ENCODE peak calls at places on chromosome 12, in five cellular contexts. P is K562, O is WTC11, B is endothelial cell of umbilical vein, S is H1. D is an unnamed sample.

GRCh38 chr12:120466560-120467315 is 2.8 kb downstream of the SRSF9 start:
- DNase-seq in P (no peak), O (peak; percentile 63), B (peak; percentile 29), S (peak; percentile 60), D (peak; percentile 64)

GRCh38 chr12:14613718-14614117 is 46.0 kb upstream of the PLBD1 start:
- DNase-seq in P (no peak), O (no peak), B (no peak), S (no peak), D (no peak)

GRCh38 chr12:124332068-124332672 is 37.3 kb downstream of the RFLNA start:
- DNase-seq in P (peak; percentile 56), O (peak; percentile 59), B (no peak), S (no peak), D (peak; percentile 50)

GRCh38 chr12:95548539-95549391 is 2.5 kb downstream of the USP44 start:
- DNase-seq in P (peak; percentile 84), O (peak; percentile 71), B (peak; percentile 49), S (peak; percentile 83), D (peak; percentile 51)

GRCh38 chr12:84920331-84920730 is 7.7 kb upstream of the SLC6A15 start:
- DNase-seq in P (no peak), O (no peak), B (no peak), S (no peak), D (no peak)

GRCh38 chr12:131087302-131087818 is 133.7 kb downstream of the ADGRD1 start:
- DNase-seq in P (no peak), O (peak; percentile 8), B (no peak), S (no peak), D (no peak)

GRCh38 chr12:2615665-2616387 is 178.9 kb upstream of the FKBP4 start:
- DNase-seq in P (no peak), O (peak; percentile 28), B (no peak), S (no peak), D (no peak)

GRCh38 chr12:52407918-52408317 is 1.8 kb upstream of the KRT82 start:
- DNase-seq in P (no peak), O (no peak), B (no peak), S (no peak), D (no peak)

GRCh38 chr12:30859226-30859625 is 67.3 kb upstream of the TSPAN11 start:
- DNase-seq in P (no peak), O (no peak), B (no peak), S (no peak), D (no peak)

GRCh38 chr12:66156654-66157053 is 13.1 kb downstream of the TMBIM4 start:
- DNase-seq in P (no peak), O (no peak), B (no peak), S (no peak), D (no peak)

GRCh38 chr12:49515266-49515665 is 23.6 kb upstream of the KCNH3 start:
- DNase-seq in P (no peak), O (no peak), B (peak; percentile 83), S (no peak), D (peak; percentile 64)

GRCh38 chr12:42673535-42673934 is 84.0 kb upstream of the PRICKLE1 start:
- DNase-seq in P (no peak), O (no peak), B (no peak), S (no peak), D (no peak)

GRCh38 chr12:112564160-112564559 is 145.4 kb downstream of the PTPN11 start:
- DNase-seq in P (peak; percentile 32), O (peak; percentile 25), B (no peak), S (peak; percentile 56), D (no peak)

GRCh38 chr12:9925746-9926393 is 6.3 kb downstream of the CLEC2A start:
- DNase-seq in P (no peak), O (peak; percentile 25), B (peak; percentile 60), S (no peak), D (peak; percentile 50)

GRCh38 chr12:80420075-80420474 is 24.0 kb upstream of the PTPRQ start:
- DNase-seq in P (no peak), O (no peak), B (no peak), S (no peak), D (no peak)

GRCh38 chr12:67630373-67631088 is 18.0 kb upstream of the DYRK2 start:
- DNase-seq in P (no peak), O (peak; percentile 30), B (peak; percentile 65), S (no peak), D (no peak)

GRCh38 chr12:2795291-2796186 is 769 bp downstream of the FKBP4 start:
- DNase-seq in P (peak; percentile 84), O (peak; percentile 66), B (peak; percentile 57), S (peak; percentile 77), D (peak; percentile 55)

GRCh38 chr12:56377310-56377988 is 14.8 kb upstream of the APOF start:
- DNase-seq in P (peak; percentile 67), O (no peak), B (peak; percentile 29), S (no peak), D (no peak)

GRCh38 chr12:48937170-48937569 is 11.9 kb upstream of the FKBP11 start:
- DNase-seq in P (no peak), O (peak; percentile 32), B (no peak), S (peak; percentile 49), D (no peak)

DNA sequence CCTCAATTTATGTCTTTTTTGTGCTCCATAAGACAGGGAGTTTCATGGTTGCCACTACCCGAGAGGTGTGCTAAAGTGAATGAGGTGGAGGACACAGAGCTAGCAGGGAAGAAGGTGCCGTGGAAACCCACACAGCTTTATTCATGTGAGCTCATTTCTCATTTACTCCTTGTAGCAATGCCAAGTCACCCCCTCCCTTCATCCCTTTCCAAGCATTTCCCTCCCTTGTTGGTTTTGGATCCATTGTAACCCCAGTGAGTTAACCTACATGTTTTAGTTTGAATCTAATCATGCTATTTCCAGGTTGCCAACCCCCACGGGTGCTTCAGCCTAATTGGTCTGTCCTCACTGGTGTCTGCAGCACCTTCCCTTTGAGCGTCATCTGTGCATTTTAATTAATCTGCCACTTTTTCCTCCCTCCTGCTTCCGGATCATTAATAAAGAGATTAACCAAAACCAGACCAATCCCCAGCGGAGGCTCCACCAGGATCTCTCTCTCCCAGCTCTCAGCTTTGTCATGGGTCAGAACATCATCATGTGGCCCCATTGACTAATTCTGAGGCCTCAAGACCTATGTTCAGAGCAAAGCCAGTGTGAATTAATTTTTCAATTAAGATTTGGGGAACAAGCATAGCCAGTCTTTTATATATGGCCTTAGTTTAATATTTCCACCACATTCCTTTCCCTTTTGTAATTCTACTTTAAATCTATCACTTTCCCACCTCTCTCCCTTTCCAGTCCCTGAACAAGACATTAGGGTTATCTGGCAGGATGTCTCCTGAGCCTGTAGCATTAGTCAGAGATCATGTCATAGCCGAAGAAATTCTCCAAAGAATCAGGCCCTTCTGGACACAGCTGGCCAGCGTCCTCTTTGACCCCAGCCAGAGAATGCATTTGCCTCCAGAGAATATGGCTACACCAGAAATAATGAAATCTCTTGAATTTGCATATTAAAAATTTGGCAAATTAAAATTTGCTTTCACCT is 56.4 kb downstream of the NTF3 start:
- DNase-seq in P (no peak), O (no peak), B (peak; percentile 51), S (no peak), D (no peak)
- TF ChIP-seq JUN in P (no peak), O (no peak), B (no peak), S (no peak), D (no peak)

GRCh38 chr12:105876426-105876927 is 262.3 kb downstream of the NUAK1 start:
- DNase-seq in P (no peak), O (no peak), B (no peak), S (no peak), D (no peak)

GRCh38 chr12:105878964-105879363 is 259.8 kb downstream of the NUAK1 start:
- DNase-seq in P (no peak), O (no peak), B (peak; percentile 4), S (no peak), D (no peak)

GRCh38 chr12:105880824-105881388 is 257.8 kb downstream of the NUAK1 start:
- DNase-seq in P (no peak), O (no peak), B (no peak), S (no peak), D (no peak)

GRCh38 chr12:105887131-105887530 is 251.6 kb downstream of the NUAK1 start:
- DNase-seq in P (no peak), O (no peak), B (no peak), S (no peak), D (no peak)

DNA sequence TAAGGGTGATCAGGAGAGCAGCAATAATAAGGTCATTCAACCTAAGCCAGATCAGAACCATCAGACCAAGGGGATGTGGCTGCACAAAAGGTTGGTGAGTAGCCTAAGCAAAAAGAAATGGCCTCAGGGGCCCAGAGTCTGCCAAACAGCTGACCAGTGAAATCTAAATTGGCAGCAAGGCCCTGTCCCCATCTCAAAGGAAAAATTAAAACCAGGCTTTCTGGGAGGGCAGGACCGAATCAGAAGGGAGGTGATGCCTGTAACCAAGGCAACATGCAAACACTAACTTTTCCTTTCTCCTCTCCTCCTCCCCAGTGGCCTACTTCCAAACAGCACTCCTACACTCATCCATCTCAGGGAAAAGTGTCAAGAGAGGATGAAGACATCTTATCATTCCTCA is 256.4 kb downstream of the NUAK1 start:
- DNase-seq in P (no peak), O (no peak), B (no peak), S (no peak), D (no peak)
- TF ChIP-seq JUN in P (no peak), O (no peak), B (no peak), S (no peak), D (no peak)

GRCh38 chr12:68779280-68779679 is 28.7 kb upstream of the MDM2 start:
- DNase-seq in P (no peak), O (no peak), B (no peak), S (no peak), D (no peak)

GRCh38 chr12:68784015-68784414 is 24.0 kb upstream of the MDM2 start:
- DNase-seq in P (no peak), O (no peak), B (no peak), S (no peak), D (no peak)

GRCh38 chr12:68781728-68782127 is 26.2 kb upstream of the MDM2 start:
- DNase-seq in P (no peak), O (no peak), B (no peak), S (no peak), D (no peak)

GRCh38 chr12:68776976-68777610 is 30.9 kb upstream of the MDM2 start:
- DNase-seq in P (no peak), O (no peak), B (no peak), S (no peak), D (no peak)

DNA sequence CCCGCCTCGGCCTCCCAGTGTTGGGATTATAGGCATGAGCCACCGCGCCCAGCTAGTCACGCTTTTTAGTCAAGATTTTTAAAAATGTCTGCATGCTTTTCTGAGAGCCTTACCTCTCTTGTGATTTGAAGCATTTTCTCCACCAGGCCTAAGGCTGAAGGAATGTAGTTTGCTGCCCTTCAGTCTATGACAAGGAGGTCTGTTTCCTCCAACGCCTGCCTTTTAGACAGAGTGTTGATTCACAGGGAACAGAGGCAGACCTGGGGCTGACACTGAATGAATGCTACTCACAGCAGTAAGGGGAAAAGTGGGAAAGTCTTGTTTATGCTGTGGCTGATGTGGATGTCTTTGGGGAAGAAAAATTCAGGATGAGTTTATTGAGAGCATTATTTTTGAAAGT is 27.2 kb upstream of the MDM2 start:
- DNase-seq in P (no peak), O (no peak), B (no peak), S (no peak), D (no peak)
- TF ChIP-seq JUN in P (no peak), O (no peak), B (no peak), S (no peak), D (no peak)

GRCh38 chr12:53624956-53625355 is 1.2 kb downstream of the ATF7 start:
- DNase-seq in P (no peak), O (no peak), B (peak; percentile 36), S (no peak), D (no peak)

GRCh38 chr12:53624453-53624852 is 1.7 kb downstream of the ATF7 start:
- DNase-seq in P (no peak), O (no peak), B (no peak), S (no peak), D (no peak)

GRCh38 chr12:53623526-53623925 is 2.7 kb downstream of the ATF7 start:
- DNase-seq in P (peak; percentile 30), O (no peak), B (peak; percentile 82), S (no peak), D (no peak)

GRCh38 chr12:53622724-53623123 is 3.5 kb downstream of the ATF7 start:
- DNase-seq in P (no peak), O (no peak), B (no peak), S (no peak), D (no peak)

GRCh38 chr12:53623986-53624385 is 2.2 kb downstream of the ATF7 start:
- DNase-seq in P (no peak), O (no peak), B (peak; percentile 76), S (no peak), D (no peak)
- TF ChIP-seq JUN in P (no peak), O (no peak), B (no peak), S (no peak), D (no peak)